ENCODE peak calls at places on chromosomes 2 and 18, in ten cellular contexts. One of them, this sample, is unnamed.

GRCh38 chr2:127429291-127429690 is 11.1 kb downstream of the PROC start:
- DNase-seq in psoas muscle: no peak
- DNase-seq in left ventricle myocardium inferior: no peak
- DNase-seq in CD8-positive, alpha-beta T cell: no peak
- DNase-seq in cardiac fibroblast: no peak
- DNase-seq in H7: no peak
- DNase-seq in foreskin fibroblast: no peak
- DNase-seq in AG09309: no peak
- DNase-seq in hepatocyte: no peak
- DNase-seq in adipocyte: no peak
- DNase-seq in this sample: no peak

GRCh38 chr2:119478188-119479065 is 45.9 kb downstream of the SCTR start:
- DNase-seq in psoas muscle: no peak
- DNase-seq in left ventricle myocardium inferior: no peak
- DNase-seq in CD8-positive, alpha-beta T cell: peak
- DNase-seq in cardiac fibroblast: no peak
- DNase-seq in H7: peak
- DNase-seq in foreskin fibroblast: no peak
- DNase-seq in AG09309: no peak
- DNase-seq in hepatocyte: no peak
- DNase-seq in adipocyte: no peak
- DNase-seq in this sample: peak

GRCh38 chr2:1817256-1818127 is 73.2 kb upstream of the PXDN start:
- DNase-seq in psoas muscle: peak
- DNase-seq in left ventricle myocardium inferior: peak
- DNase-seq in CD8-positive, alpha-beta T cell: peak
- DNase-seq in cardiac fibroblast: peak
- DNase-seq in H7: peak
- DNase-seq in foreskin fibroblast: peak
- DNase-seq in AG09309: peak
- DNase-seq in hepatocyte: peak
- DNase-seq in adipocyte: peak
- DNase-seq in this sample: peak

GRCh38 chr2:67209107-67209506 is 188.0 kb upstream of the ETAA1 start:
- DNase-seq in psoas muscle: no peak
- DNase-seq in left ventricle myocardium inferior: no peak
- DNase-seq in CD8-positive, alpha-beta T cell: no peak
- DNase-seq in cardiac fibroblast: no peak
- DNase-seq in H7: no peak
- DNase-seq in foreskin fibroblast: no peak
- DNase-seq in AG09309: no peak
- DNase-seq in hepatocyte: no peak
- DNase-seq in adipocyte: peak
- DNase-seq in this sample: no peak

GRCh38 chr2:28582152-28582551 is 86.3 kb downstream of the PLB1 start:
- DNase-seq in psoas muscle: no peak
- DNase-seq in left ventricle myocardium inferior: no peak
- DNase-seq in CD8-positive, alpha-beta T cell: no peak
- DNase-seq in cardiac fibroblast: no peak
- DNase-seq in H7: no peak
- DNase-seq in foreskin fibroblast: no peak
- DNase-seq in AG09309: no peak
- DNase-seq in hepatocyte: no peak
- DNase-seq in adipocyte: no peak
- DNase-seq in this sample: no peak

GRCh38 chr18:63085611-63086010 is 234.0 kb downstream of the BCL2 start:
- DNase-seq in psoas muscle: no peak
- DNase-seq in left ventricle myocardium inferior: no peak
- DNase-seq in CD8-positive, alpha-beta T cell: no peak
- DNase-seq in cardiac fibroblast: no peak
- DNase-seq in H7: no peak
- DNase-seq in foreskin fibroblast: no peak
- DNase-seq in AG09309: no peak
- DNase-seq in hepatocyte: no peak
- DNase-seq in adipocyte: no peak
- DNase-seq in this sample: no peak

GRCh38 chr18:36693931-36694661 is 134.7 kb downstream of the TPGS2 start:
- DNase-seq in psoas muscle: no peak
- DNase-seq in left ventricle myocardium inferior: no peak
- DNase-seq in CD8-positive, alpha-beta T cell: no peak
- DNase-seq in cardiac fibroblast: no peak
- DNase-seq in H7: no peak
- DNase-seq in foreskin fibroblast: peak
- DNase-seq in AG09309: peak
- DNase-seq in hepatocyte: peak
- DNase-seq in adipocyte: peak
- DNase-seq in this sample: peak

GRCh38 chr2:138433995-138434991 is 67.3 kb upstream of the SPOPL start:
- DNase-seq in psoas muscle: no peak
- DNase-seq in left ventricle myocardium inferior: no peak
- DNase-seq in CD8-positive, alpha-beta T cell: no peak
- DNase-seq in cardiac fibroblast: no peak
- DNase-seq in H7: no peak
- DNase-seq in foreskin fibroblast: peak
- DNase-seq in AG09309: no peak
- DNase-seq in hepatocyte: peak
- DNase-seq in adipocyte: peak
- DNase-seq in this sample: no peak

GRCh38 chr18:44719519-44720060 is 38.9 kb downstream of the SETBP1 start:
- DNase-seq in psoas muscle: no peak
- DNase-seq in left ventricle myocardium inferior: peak
- DNase-seq in CD8-positive, alpha-beta T cell: no peak
- DNase-seq in cardiac fibroblast: no peak
- DNase-seq in H7: no peak
- DNase-seq in foreskin fibroblast: no peak
- DNase-seq in AG09309: no peak
- DNase-seq in hepatocyte: no peak
- DNase-seq in adipocyte: no peak
- DNase-seq in this sample: no peak

GRCh38 chr18:44725300-44726096 is 44.8 kb downstream of the SETBP1 start:
- DNase-seq in psoas muscle: peak
- DNase-seq in left ventricle myocardium inferior: no peak
- DNase-seq in CD8-positive, alpha-beta T cell: peak
- DNase-seq in cardiac fibroblast: peak
- DNase-seq in H7: no peak
- DNase-seq in foreskin fibroblast: peak
- DNase-seq in AG09309: no peak
- DNase-seq in hepatocyte: no peak
- DNase-seq in adipocyte: peak
- DNase-seq in this sample: peak

GRCh38 chr18:44723366-44723765 is 42.7 kb downstream of the SETBP1 start:
- DNase-seq in psoas muscle: no peak
- DNase-seq in left ventricle myocardium inferior: no peak
- DNase-seq in CD8-positive, alpha-beta T cell: no peak
- DNase-seq in cardiac fibroblast: no peak
- DNase-seq in H7: no peak
- DNase-seq in foreskin fibroblast: no peak
- DNase-seq in AG09309: no peak
- DNase-seq in hepatocyte: no peak
- DNase-seq in adipocyte: no peak
- DNase-seq in this sample: no peak

GRCh38 chr18:44727291-44727690 is 46.6 kb downstream of the SETBP1 start:
- DNase-seq in psoas muscle: no peak
- DNase-seq in left ventricle myocardium inferior: no peak
- DNase-seq in CD8-positive, alpha-beta T cell: no peak
- DNase-seq in cardiac fibroblast: no peak
- DNase-seq in H7: no peak
- DNase-seq in foreskin fibroblast: no peak
- DNase-seq in AG09309: no peak
- DNase-seq in hepatocyte: no peak
- DNase-seq in adipocyte: no peak
- DNase-seq in this sample: no peak

DNA sequence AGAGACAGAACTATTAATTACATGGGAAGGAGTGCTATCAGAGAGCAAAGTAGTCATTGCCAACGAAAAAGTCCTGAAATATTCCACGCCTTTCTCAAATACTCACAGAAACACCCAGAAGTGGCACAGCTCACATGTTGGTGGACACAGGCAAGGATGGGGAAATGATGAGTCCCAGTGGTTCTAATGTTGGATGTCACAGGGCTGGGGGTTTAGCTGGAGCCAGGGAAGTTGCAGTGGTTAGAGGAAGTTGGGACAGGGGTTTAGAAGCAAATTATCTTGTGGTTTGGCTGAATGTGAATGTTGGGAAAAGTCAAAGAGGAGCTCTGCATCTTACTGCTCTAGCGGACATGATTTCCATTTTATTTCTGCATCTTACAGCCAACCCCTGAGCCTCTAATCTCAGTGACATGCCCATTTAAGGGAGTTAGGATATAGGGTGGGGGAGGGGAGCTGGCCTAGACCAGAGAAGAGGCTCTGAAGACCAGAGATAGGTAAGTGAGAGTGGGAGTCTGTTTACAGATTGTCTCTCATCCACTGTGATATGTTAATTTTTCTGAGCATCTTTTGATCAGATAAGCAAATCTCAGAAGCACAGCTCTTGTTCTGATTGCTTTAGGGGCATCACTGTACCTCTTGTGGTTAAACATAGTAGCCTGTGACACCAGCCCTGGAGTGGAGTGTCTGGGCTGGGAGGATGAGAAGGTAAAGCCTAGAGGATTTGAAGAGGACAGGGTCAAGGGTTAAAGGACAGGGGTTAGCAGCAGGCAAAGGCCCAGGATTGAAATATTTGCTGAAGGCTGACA is 43.5 kb downstream of the SETBP1 start:
- DNase-seq in psoas muscle: no peak
- DNase-seq in left ventricle myocardium inferior: no peak
- DNase-seq in CD8-positive, alpha-beta T cell: no peak
- DNase-seq in cardiac fibroblast: no peak
- DNase-seq in H7: no peak
- DNase-seq in foreskin fibroblast: no peak
- DNase-seq in AG09309: no peak
- DNase-seq in hepatocyte: no peak
- DNase-seq in adipocyte: no peak
- DNase-seq in this sample: no peak
- H3K4me3 ChIP-seq in psoas muscle: no peak
- H3K4me3 ChIP-seq in left ventricle myocardium inferior: no peak
- H3K4me3 ChIP-seq in CD8-positive, alpha-beta T cell: no peak
- H3K4me3 ChIP-seq in cardiac fibroblast: no peak
- H3K4me3 ChIP-seq in H7: no peak
- H3K4me3 ChIP-seq in foreskin fibroblast: no peak
- H3K4me3 ChIP-seq in AG09309: no peak
- H3K4me3 ChIP-seq in hepatocyte: no peak
- H3K4me3 ChIP-seq in adipocyte: no peak
- H3K4me3 ChIP-seq in this sample: no peak

GRCh38 chr2:85578243-85579180 is 1.1 kb downstream of the VAMP8 start:
- DNase-seq in psoas muscle: peak
- DNase-seq in left ventricle myocardium inferior: peak
- DNase-seq in CD8-positive, alpha-beta T cell: no peak
- DNase-seq in cardiac fibroblast: no peak
- DNase-seq in H7: peak
- DNase-seq in foreskin fibroblast: peak
- DNase-seq in AG09309: no peak
- DNase-seq in hepatocyte: no peak
- DNase-seq in adipocyte: no peak
- DNase-seq in this sample: peak
- H3K4me3 ChIP-seq in psoas muscle: peak
- H3K4me3 ChIP-seq in left ventricle myocardium inferior: peak
- H3K4me3 ChIP-seq in CD8-positive, alpha-beta T cell: peak
- H3K4me3 ChIP-seq in cardiac fibroblast: no peak
- H3K4me3 ChIP-seq in H7: peak
- H3K4me3 ChIP-seq in foreskin fibroblast: no peak
- H3K4me3 ChIP-seq in AG09309: no peak
- H3K4me3 ChIP-seq in hepatocyte: peak
- H3K4me3 ChIP-seq in adipocyte: no peak
- H3K4me3 ChIP-seq in this sample: peak

GRCh38 chr2:15159751-15160177 is 401.4 kb downstream of the NBAS start:
- DNase-seq in psoas muscle: no peak
- DNase-seq in left ventricle myocardium inferior: no peak
- DNase-seq in CD8-positive, alpha-beta T cell: no peak
- DNase-seq in cardiac fibroblast: peak
- DNase-seq in H7: peak
- DNase-seq in foreskin fibroblast: peak
- DNase-seq in AG09309: no peak
- DNase-seq in hepatocyte: peak
- DNase-seq in adipocyte: peak
- DNase-seq in this sample: no peak

GRCh38 chr2:15159206-15159605 is 401.9 kb downstream of the NBAS start:
- DNase-seq in psoas muscle: no peak
- DNase-seq in left ventricle myocardium inferior: no peak
- DNase-seq in CD8-positive, alpha-beta T cell: no peak
- DNase-seq in cardiac fibroblast: no peak
- DNase-seq in H7: no peak
- DNase-seq in foreskin fibroblast: no peak
- DNase-seq in AG09309: no peak
- DNase-seq in hepatocyte: no peak
- DNase-seq in adipocyte: no peak
- DNase-seq in this sample: no peak

GRCh38 chr2:15155959-15156574 is 405.1 kb downstream of the NBAS start:
- DNase-seq in psoas muscle: no peak
- DNase-seq in left ventricle myocardium inferior: no peak
- DNase-seq in CD8-positive, alpha-beta T cell: no peak
- DNase-seq in cardiac fibroblast: no peak
- DNase-seq in H7: peak
- DNase-seq in foreskin fibroblast: no peak
- DNase-seq in AG09309: no peak
- DNase-seq in hepatocyte: no peak
- DNase-seq in adipocyte: no peak
- DNase-seq in this sample: no peak

GRCh38 chr2:15158532-15158931 is 402.6 kb downstream of the NBAS start:
- DNase-seq in psoas muscle: no peak
- DNase-seq in left ventricle myocardium inferior: no peak
- DNase-seq in CD8-positive, alpha-beta T cell: no peak
- DNase-seq in cardiac fibroblast: no peak
- DNase-seq in H7: no peak
- DNase-seq in foreskin fibroblast: no peak
- DNase-seq in AG09309: no peak
- DNase-seq in hepatocyte: no peak
- DNase-seq in adipocyte: no peak
- DNase-seq in this sample: no peak

GRCh38 chr2:15158117-15158516 is 403.0 kb downstream of the NBAS start:
- DNase-seq in psoas muscle: no peak
- DNase-seq in left ventricle myocardium inferior: no peak
- DNase-seq in CD8-positive, alpha-beta T cell: no peak
- DNase-seq in cardiac fibroblast: no peak
- DNase-seq in H7: peak
- DNase-seq in foreskin fibroblast: no peak
- DNase-seq in AG09309: no peak
- DNase-seq in hepatocyte: no peak
- DNase-seq in adipocyte: no peak
- DNase-seq in this sample: no peak
- H3K4me3 ChIP-seq in psoas muscle: no peak
- H3K4me3 ChIP-seq in left ventricle myocardium inferior: no peak
- H3K4me3 ChIP-seq in CD8-positive, alpha-beta T cell: no peak
- H3K4me3 ChIP-seq in cardiac fibroblast: no peak
- H3K4me3 ChIP-seq in H7: no peak
- H3K4me3 ChIP-seq in foreskin fibroblast: no peak
- H3K4me3 ChIP-seq in AG09309: no peak
- H3K4me3 ChIP-seq in hepatocyte: no peak
- H3K4me3 ChIP-seq in adipocyte: no peak
- H3K4me3 ChIP-seq in this sample: no peak

GRCh38 chr18:666177-666576 is 8.7 kb downstream of the TYMS start:
- DNase-seq in psoas muscle: no peak
- DNase-seq in left ventricle myocardium inferior: no peak
- DNase-seq in CD8-positive, alpha-beta T cell: no peak
- DNase-seq in cardiac fibroblast: no peak
- DNase-seq in H7: peak
- DNase-seq in foreskin fibroblast: no peak
- DNase-seq in AG09309: no peak
- DNase-seq in hepatocyte: no peak
- DNase-seq in adipocyte: no peak
- DNase-seq in this sample: no peak

GRCh38 chr18:659597-659996 is 2.1 kb downstream of the TYMS start:
- DNase-seq in psoas muscle: no peak
- DNase-seq in left ventricle myocardium inferior: no peak
- DNase-seq in CD8-positive, alpha-beta T cell: no peak
- DNase-seq in cardiac fibroblast: no peak
- DNase-seq in H7: no peak
- DNase-seq in foreskin fibroblast: no peak
- DNase-seq in AG09309: no peak
- DNase-seq in hepatocyte: no peak
- DNase-seq in adipocyte: no peak
- DNase-seq in this sample: no peak

GRCh38 chr18:658947-659533 is 1.6 kb downstream of the TYMS start:
- DNase-seq in psoas muscle: no peak
- DNase-seq in left ventricle myocardium inferior: no peak
- DNase-seq in CD8-positive, alpha-beta T cell: no peak
- DNase-seq in cardiac fibroblast: no peak
- DNase-seq in H7: no peak
- DNase-seq in foreskin fibroblast: no peak
- DNase-seq in AG09309: no peak
- DNase-seq in hepatocyte: no peak
- DNase-seq in adipocyte: no peak
- DNase-seq in this sample: no peak

GRCh38 chr18:657998-658946 is 819 bp downstream of the TYMS start:
- DNase-seq in psoas muscle: peak
- DNase-seq in left ventricle myocardium inferior: peak
- DNase-seq in CD8-positive, alpha-beta T cell: no peak
- DNase-seq in cardiac fibroblast: peak
- DNase-seq in H7: peak
- DNase-seq in foreskin fibroblast: peak
- DNase-seq in AG09309: peak
- DNase-seq in hepatocyte: peak
- DNase-seq in adipocyte: peak
- DNase-seq in this sample: peak

DNA sequence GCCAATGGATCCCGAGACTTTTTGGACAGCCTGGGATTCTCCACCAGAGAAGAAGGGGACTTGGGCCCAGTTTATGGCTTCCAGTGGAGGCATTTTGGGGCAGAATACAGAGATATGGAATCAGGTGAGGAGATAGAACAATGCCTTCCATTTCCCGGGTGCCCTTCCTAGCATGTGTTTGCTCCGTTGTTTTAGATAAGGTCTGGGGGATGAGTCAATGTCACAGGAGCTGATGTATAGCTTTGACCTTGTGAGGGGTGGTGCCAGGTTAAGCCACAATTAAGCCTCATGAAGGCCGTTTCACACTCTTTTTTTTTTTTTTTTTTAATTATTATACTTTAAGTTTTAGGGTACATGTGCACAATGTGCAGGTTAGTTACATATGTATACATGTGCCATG is 4.7 kb downstream of the TYMS start:
- DNase-seq in psoas muscle: no peak
- DNase-seq in left ventricle myocardium inferior: no peak
- DNase-seq in CD8-positive, alpha-beta T cell: no peak
- DNase-seq in cardiac fibroblast: no peak
- DNase-seq in H7: no peak
- DNase-seq in foreskin fibroblast: no peak
- DNase-seq in AG09309: no peak
- DNase-seq in hepatocyte: no peak
- DNase-seq in adipocyte: no peak
- DNase-seq in this sample: no peak
- H3K4me3 ChIP-seq in psoas muscle: no peak
- H3K4me3 ChIP-seq in left ventricle myocardium inferior: no peak
- H3K4me3 ChIP-seq in CD8-positive, alpha-beta T cell: no peak
- H3K4me3 ChIP-seq in cardiac fibroblast: no peak
- H3K4me3 ChIP-seq in H7: no peak
- H3K4me3 ChIP-seq in foreskin fibroblast: no peak
- H3K4me3 ChIP-seq in AG09309: no peak
- H3K4me3 ChIP-seq in hepatocyte: no peak
- H3K4me3 ChIP-seq in adipocyte: no peak
- H3K4me3 ChIP-seq in this sample: no peak